ENCODE peak calls at places on chromosomes 16 and 17, in ten cellular contexts. P is RWPE1, Q is Calu3, N is uterus, W is mesothelial cell of epicardium, I is heart right ventricle, R is GM20000, S is cardiac muscle cell, C is endothelial cell, E is AG10803. M is an unnamed sample.

GRCh38 chr17:79811888-79812205 is 15.0 kb upstream of the CBX8 start:
- DNase-seq in P (no peak), Q (no peak), N (no peak), W (peak; percentile 42), I (no peak), R (no peak), S (no peak), C (no peak), E (no peak), M (no peak)

GRCh38 chr17:43530303-43531081 is 15.6 kb downstream of the ETV4 start:
- DNase-seq in P (peak; percentile 46), Q (no peak), N (peak; percentile 73), W (peak; percentile 79), I (peak; percentile 60), R (no peak), S (peak; percentile 99), C (peak; percentile 70), E (peak; percentile 72), M (peak; percentile 92)

GRCh38 chr16:27179500-27180072 is 23.7 kb upstream of the KDM8 start:
- DNase-seq in P (no peak), Q (peak; percentile 75), N (peak; percentile 78), W (peak; percentile 75), I (peak; percentile 86), R (peak; percentile 86), S (peak; percentile 81), C (peak; percentile 81), E (peak; percentile 62), M (peak; percentile 63)

GRCh38 chr17:79388556-79389295 is 222.1 kb downstream of the RBFOX3 start:
- DNase-seq in P (peak; percentile 61), Q (peak; percentile 74), N (no peak), W (peak; percentile 69), I (peak; percentile 57), R (peak; percentile 69), S (peak; percentile 82), C (peak; percentile 82), E (peak; percentile 38), M (peak; percentile 60)

GRCh38 chr16:4376820-4377572 is 5.3 kb downstream of the VASN start:
- DNase-seq in P (no peak), Q (no peak), N (no peak), W (no peak), I (peak; percentile 16), R (no peak), S (no peak), C (no peak), E (no peak), M (no peak)

GRCh38 chr17:32007463-32008298 is 498 bp downstream of the LRRC37B start:
- DNase-seq in P (peak; percentile 37), Q (peak; percentile 17), N (peak; percentile 27), W (peak; percentile 50), I (no peak), R (peak; percentile 70), S (peak; percentile 60), C (peak; percentile 32), E (no peak), M (peak; percentile 16)

GRCh38 chr17:17384961-17385360 is 81.8 kb downstream of the NT5M start:
- DNase-seq in P (no peak), Q (no peak), N (no peak), W (no peak), I (no peak), R (no peak), S (no peak), C (no peak), E (no peak), M (no peak)

GRCh38 chr16:11215935-11216556 is 40.0 kb downstream of the SOCS1 start:
- DNase-seq in P (no peak), Q (no peak), N (no peak), W (no peak), I (no peak), R (no peak), S (no peak), C (no peak), E (no peak), M (no peak)

GRCh38 chr17:27322690-27323508 is 29.0 kb downstream of the WSB1 start:
- DNase-seq in P (no peak), Q (no peak), N (no peak), W (no peak), I (no peak), R (no peak), S (no peak), C (no peak), E (no peak), M (no peak)

GRCh38 chr16:66292241-66292935 is 74.1 kb upstream of the CDH5 start:
- DNase-seq in P (no peak), Q (no peak), N (no peak), W (peak; percentile 33), I (no peak), R (no peak), S (no peak), C (no peak), E (no peak), M (no peak)

GRCh38 chr17:800446-801242 is 18.5 kb downstream of the MRM3 start:
- DNase-seq in P (no peak), Q (no peak), N (no peak), W (no peak), I (no peak), R (no peak), S (no peak), C (no peak), E (no peak), M (no peak)

GRCh38 chr16:84514874-84515835 is 10.7 kb upstream of the MEAK7 start:
- DNase-seq in P (no peak), Q (no peak), N (no peak), W (no peak), I (no peak), R (peak; percentile 85), S (peak; percentile 63), C (no peak), E (no peak), M (no peak)

DNA sequence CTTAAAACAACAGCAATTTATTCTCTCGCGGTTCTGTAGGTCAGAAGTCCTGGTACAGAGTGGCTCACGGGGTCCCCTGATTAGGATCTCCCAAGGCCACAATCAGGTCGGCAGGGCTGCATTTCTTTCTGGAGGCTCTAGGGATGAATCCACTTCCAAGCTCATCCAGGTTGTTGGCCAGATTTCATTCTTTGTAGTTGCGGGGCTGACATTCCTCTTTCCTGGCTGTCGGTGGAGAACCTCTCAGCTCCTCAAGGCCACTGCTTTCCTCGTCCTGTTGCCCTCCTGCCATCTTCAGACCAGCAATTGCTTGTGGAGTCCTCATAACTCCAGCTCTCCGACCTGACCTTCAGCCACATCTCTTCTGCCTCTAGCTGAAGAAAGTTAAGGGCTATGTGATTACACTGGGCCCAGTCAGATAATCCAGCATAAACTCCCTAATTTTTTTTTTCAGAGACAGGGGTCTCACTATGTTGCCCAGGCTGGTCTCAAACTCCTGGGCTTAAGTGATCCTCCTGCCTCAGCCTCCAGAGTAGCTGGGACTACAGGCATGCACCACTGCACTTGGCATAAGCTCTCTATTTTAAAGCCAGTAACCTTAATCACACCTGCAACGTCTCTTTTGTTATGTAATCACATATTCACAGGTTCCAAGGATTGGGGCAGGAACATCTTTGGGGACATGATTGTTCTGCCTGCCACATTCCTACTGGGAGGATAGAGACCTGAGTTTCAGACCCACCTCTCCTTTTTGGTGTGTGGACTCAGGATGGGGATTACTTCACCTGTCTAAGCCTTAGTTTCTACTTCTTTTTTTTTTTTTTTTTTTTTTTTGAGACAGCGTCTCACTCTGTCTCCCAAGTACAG is 4.1 kb upstream of the GAST start:
- DNase-seq in P (no peak), Q (no peak), N (no peak), W (no peak), I (no peak), R (no peak), S (no peak), C (no peak), E (no peak), M (no peak)
- TF ChIP-seq CTCF in P (no peak), Q (no peak), N (no peak), W (no peak), I (no peak), R (no peak), S (no peak), C (no peak), E (no peak), M (no peak)

GRCh38 chr16:67415872-67416793 is at the start of gene ZDHHC1:
- DNase-seq in P (peak; percentile 52), Q (peak; percentile 92), N (peak; percentile 83), W (peak; percentile 84), I (peak; percentile 83), R (peak; percentile 91), S (peak; percentile 82), C (peak; percentile 86), E (peak; percentile 67), M (peak; percentile 72)
- TF ChIP-seq CTCF in P (peak; percentile 79), Q (peak; percentile 80), N (peak; percentile 58), W (peak; percentile 41), I (peak; percentile 22), R (peak; percentile 77), S (peak; percentile 38), C (no peak), E (peak; percentile 30), M (peak; percentile 62)

DNA sequence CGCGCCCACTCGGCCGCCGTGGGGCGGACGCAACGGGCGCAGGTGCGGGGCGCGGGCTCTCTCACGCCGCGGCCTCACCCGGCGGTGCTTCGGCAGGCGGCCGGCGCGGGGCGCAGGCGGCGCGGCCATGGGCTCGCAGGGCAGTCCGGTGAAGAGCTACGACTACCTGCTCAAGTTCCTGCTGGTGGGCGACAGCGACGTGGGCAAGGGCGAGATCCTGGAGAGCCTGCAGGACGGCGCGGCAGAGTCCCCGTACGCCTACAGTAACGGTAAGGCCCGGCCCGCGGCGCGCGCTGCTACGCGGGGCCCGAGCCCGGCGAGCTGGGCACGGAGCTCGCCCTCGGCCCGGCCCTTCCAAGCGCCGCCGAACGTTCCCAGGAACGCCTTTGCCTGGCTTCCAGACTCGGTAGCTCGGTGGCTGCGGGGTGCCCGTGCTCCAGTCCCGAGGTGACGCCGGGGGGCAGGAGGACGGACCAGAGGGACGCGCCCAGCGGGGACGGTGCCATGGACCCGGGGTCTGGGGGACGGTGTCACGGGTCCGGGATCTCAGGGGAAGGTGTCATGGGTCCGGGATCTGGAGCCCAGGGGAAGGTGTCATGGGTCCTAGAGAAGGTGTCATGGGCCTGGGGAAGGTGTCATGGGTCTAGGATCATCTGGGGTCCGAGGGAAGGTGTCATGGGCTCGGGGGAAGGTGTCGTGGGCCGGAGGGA is 454 bp downstream of the RAB40C start:
- DNase-seq in P (no peak), Q (no peak), N (peak; percentile 48), W (no peak), I (peak; percentile 40), R (no peak), S (peak; percentile 66), C (peak; percentile 31), E (peak; percentile 50), M (no peak)
- TF ChIP-seq CTCF in P (peak; percentile 25), Q (no peak), N (no peak), W (no peak), I (no peak), R (no peak), S (no peak), C (no peak), E (no peak), M (no peak)

DNA sequence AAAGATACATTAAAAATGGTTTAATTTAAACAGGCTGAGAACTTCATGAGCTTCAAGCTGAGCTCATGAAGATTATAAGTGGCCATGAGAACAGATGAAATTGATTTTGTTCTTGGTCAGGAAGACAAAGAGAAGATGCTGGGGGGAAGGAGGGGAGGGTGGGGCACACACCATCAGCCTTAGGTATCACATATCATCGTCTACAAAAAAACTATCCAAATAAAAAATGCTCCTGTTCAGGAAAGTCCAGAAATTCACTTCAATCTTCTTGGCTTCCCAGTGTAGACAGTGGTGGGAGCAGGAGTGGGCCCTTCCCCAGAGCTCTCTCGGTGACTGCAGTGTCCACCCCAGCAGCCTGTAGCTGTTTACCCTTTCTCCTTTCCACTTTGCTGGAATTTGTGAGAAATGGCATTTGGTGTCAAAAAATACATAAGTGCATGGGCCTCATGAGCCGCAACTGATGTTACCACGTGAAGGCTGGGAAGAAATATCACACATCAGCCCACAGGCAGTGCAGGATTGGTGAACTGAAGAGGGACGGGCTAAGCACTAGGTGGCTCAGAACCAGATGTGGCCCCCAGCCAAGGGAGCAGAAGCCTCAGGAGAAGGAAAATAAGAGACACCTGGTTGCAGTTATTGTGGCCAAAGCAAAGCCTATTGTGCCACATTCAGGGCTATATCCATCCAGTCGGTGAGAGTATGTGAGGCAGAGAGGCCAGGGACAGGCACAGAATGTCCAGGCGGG is 6.1 kb downstream of the KRT37 start:
- DNase-seq in P (no peak), Q (no peak), N (no peak), W (no peak), I (no peak), R (no peak), S (no peak), C (no peak), E (no peak), M (no peak)
- TF ChIP-seq CTCF in P (no peak), Q (no peak), N (no peak), W (no peak), I (no peak), R (no peak), S (no peak), C (no peak), E (no peak), M (no peak)

M was measured in progenitor cell of endocrine pancreas.